ENCODE peak calls at places on chromosomes 11 and 22, in nine cellular contexts. A is lower leg skin, B is transverse colon, O is Peyer's patch, R is body of pancreas, S is A549, K is right lobe of liver, L is stomach, J is tibial nerve. F is an unnamed sample.
A peak's percentile ranks its signal among the peaks of the same experiment; 100 is the strongest.

GRCh38 chr22:29872145-29872893 is 10.7 kb upstream of the MTMR3 start:
- DNase-seq in A (no peak), B (no peak), O (no peak), R (no peak), S (no peak), K (no peak), L (no peak), J (no peak), F (no peak)

GRCh38 chr11:32586576-32587190 is 3.1 kb downstream of the EIF3M start:
- DNase-seq in A (no peak), B (no peak), O (no peak), R (no peak), S (peak; percentile 55), K (no peak), L (no peak), J (no peak), F (no peak)

GRCh38 chr11:47271961-47272661 is 2.2 kb downstream of the MADD start:
- DNase-seq in A (no peak), B (peak; percentile 60), O (peak; percentile 63), R (peak; percentile 76), S (no peak), K (no peak), L (peak; percentile 62), J (no peak), F (no peak)

GRCh38 chr11:65912840-65913239 is 6.0 kb downstream of the C11orf68 start:
- DNase-seq in A (no peak), B (no peak), O (no peak), R (no peak), S (peak; percentile 62), K (no peak), L (no peak), J (no peak), F (no peak)

GRCh38 chr11:74004694-74005615 is 3.9 kb downstream of the UCP3 start:
- DNase-seq in A (no peak), B (peak; percentile 61), O (peak; percentile 93), R (no peak), S (no peak), K (no peak), L (peak; percentile 53), J (no peak), F (no peak)

GRCh38 chr22:28268176-28268575 is 349.1 kb upstream of the PITPNB start:
- DNase-seq in A (no peak), B (no peak), O (no peak), R (no peak), S (no peak), K (no peak), L (no peak), J (peak; percentile 9), F (no peak)

GRCh38 chr11:45106006-45106405 is 40.4 kb upstream of the PRDM11 start:
- DNase-seq in A (peak; percentile 14), B (no peak), O (peak; percentile 44), R (no peak), S (no peak), K (no peak), L (no peak), J (no peak), F (no peak)

GRCh38 chr11:69948256-69949141 is 129.3 kb upstream of the FGF3 start:
- DNase-seq in A (no peak), B (peak; percentile 48), O (peak; percentile 92), R (peak; percentile 34), S (peak; percentile 85), K (no peak), L (peak; percentile 65), J (no peak), F (no peak)

GRCh38 chr22:32850591-32851517 is 49.3 kb downstream of the TIMP3 start:
- DNase-seq in A (peak; percentile 81), B (peak; percentile 63), O (peak; percentile 77), R (peak; percentile 51), S (no peak), K (peak; percentile 64), L (peak; percentile 43), J (peak; percentile 93), F (no peak)

GRCh38 chr22:37746366-37747089 is 49.7 kb downstream of the TRIOBP start:
- DNase-seq in A (no peak), B (no peak), O (no peak), R (no peak), S (no peak), K (peak; percentile 50), L (no peak), J (no peak), F (no peak)

GRCh38 chr11:12494699-12495098 is 117.3 kb downstream of the PARVA start:
- DNase-seq in A (no peak), B (no peak), O (no peak), R (no peak), S (no peak), K (no peak), L (no peak), J (no peak), F (no peak)

GRCh38 chr22:40007826-40008710 is 13.3 kb downstream of the FAM83F start:
- DNase-seq in A (no peak), B (no peak), O (no peak), R (no peak), S (no peak), K (no peak), L (no peak), J (no peak), F (no peak)

DNA sequence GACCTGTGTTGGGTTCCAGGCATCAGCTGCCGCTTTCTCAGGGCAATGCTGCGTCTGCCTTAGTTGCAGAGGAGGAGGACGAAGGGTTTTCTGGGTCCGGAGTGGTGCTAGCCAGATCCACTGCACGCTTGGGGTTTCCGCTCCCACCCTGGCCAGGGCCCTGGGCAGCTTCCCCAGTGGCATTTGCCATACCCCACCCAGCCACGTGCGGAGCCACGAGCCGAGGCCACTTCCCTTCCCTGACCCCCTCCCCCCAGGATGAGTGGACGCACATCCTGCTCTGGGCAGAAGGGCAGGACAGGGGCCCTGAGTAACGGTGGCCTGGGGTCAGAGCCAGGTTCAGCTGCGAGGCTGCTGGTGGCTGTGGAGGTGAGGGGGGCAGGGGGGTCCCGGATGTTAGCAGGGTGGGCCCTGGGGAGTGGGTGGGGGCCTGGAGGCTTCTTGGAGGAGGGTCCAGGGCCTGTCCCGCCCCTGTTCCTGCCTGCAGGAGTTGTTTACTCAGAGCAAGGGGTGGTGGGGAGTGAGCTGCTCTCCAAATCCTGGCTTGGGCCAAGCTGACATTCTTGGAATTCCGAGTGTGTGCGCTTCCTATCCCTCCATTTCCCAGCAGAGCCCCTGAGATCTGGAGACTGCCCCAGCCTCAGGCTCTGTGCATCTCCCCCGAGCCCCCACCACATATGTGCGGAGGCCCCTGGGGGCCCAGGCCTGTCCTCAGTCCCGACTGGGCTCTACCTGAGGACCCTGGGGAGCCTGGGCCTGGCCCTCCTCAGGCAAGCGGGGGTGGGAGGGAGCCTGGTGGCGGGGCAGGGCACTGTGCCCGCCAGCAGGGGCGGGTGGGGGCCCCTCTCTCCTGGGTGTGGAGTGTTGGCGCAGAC is 1.4 kb downstream of the TSPAN4 start:
- DNase-seq in A (peak; percentile 95), B (peak; percentile 83), O (peak; percentile 90), R (peak; percentile 79), S (peak; percentile 86), K (peak; percentile 96), L (peak; percentile 68), J (peak; percentile 97), F (no peak)
- TF ChIP-seq POLR2A in A (no peak), B (peak; percentile 55), O (no peak), R (peak; percentile 7), S (peak; percentile 56), K (peak; percentile 81), L (no peak), J (peak; percentile 70), F (no peak)

DNA sequence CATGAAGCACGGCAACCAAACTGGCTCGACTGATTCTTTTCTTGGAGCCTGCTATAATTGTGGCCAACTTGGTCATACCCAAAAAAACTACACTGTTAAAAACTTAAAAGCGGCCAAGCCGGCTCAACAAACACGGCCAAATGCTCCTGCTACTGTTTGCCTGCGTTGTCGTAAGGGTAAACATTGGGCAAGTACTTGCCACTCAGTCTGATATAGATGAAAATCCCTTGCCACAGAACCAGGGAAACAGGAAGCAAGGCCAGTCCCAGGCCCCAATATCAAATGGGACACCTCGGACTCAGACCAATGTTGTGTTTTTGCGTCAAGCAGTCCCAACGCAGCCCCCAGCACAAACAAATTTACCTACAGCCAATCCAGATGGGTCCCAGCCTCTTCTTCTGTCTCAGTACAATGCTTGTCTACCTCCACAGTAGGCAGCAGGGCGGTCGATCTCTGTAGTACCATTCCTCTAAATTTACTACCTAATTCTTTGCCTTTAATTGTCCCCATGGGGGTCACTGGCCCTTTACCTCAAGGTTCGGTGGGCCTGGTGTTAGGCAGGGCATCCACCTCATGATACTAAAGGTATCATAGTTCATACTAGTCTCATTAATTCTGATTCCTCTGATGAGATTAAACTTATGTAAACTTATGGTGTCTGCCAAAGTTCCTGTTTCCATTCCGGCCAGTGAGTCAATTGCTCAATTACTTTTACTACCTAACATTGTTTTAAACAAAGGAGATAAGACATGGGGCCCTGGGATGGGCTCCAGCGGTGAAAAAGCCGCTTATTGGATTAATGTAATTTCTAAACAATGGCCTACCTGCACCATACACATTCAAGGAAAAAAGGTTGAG is 3.7 kb upstream of the COMT start:
- DNase-seq in A (no peak), B (no peak), O (no peak), R (peak; percentile 61), S (no peak), K (no peak), L (peak; percentile 81), J (no peak), F (no peak)
- H3K4me3 ChIP-seq in A (no peak overlapping the region), B (no peak overlapping the region), O (no peak overlapping the region), R (no peak overlapping the region), S (no peak overlapping the region), K (no peak overlapping the region), L (no peak overlapping the region), J (no peak overlapping the region), F (no peak overlapping the region)

GRCh38 chr11:86812981-86813380 is 12.6 kb downstream of the PRSS23 start:
- DNase-seq in A (no peak), B (no peak), O (no peak), R (no peak), S (no peak), K (no peak), L (no peak), J (no peak), F (no peak)

GRCh38 chr11:86814775-86815174 is 14.4 kb downstream of the PRSS23 start:
- DNase-seq in A (no peak), B (no peak), O (no peak), R (no peak), S (no peak), K (no peak), L (no peak), J (no peak), F (no peak)

GRCh38 chr11:86809561-86809960 is 9.2 kb downstream of the PRSS23 start:
- DNase-seq in A (no peak), B (no peak), O (no peak), R (no peak), S (no peak), K (no peak), L (no peak), J (no peak), F (no peak)

GRCh38 chr11:86812322-86812670 is 12.0 kb downstream of the PRSS23 start:
- DNase-seq in A (no peak), B (no peak), O (no peak), R (peak; percentile 31), S (no peak), K (no peak), L (peak; percentile 33), J (no peak), F (no peak)

GRCh38 chr11:86811637-86812321 is 11.4 kb downstream of the PRSS23 start:
- DNase-seq in A (no peak), B (no peak), O (no peak), R (peak; percentile 63), S (peak; percentile 73), K (no peak), L (peak; percentile 55), J (no peak), F (no peak)
- TF ChIP-seq POLR2A in A (no peak), B (no peak), O (no peak), R (no peak), S (no peak), K (no peak), L (no peak), J (no peak), F (no peak)

GRCh38 chr11:58927393-58928081 is 11.8 kb upstream of the GLYATL1 start:
- DNase-seq in A (no peak), B (peak; percentile 43), O (peak; percentile 53), R (peak; percentile 78), S (no peak), K (peak; percentile 76), L (peak; percentile 56), J (no peak), F (no peak)
- H3K4me3 ChIP-seq in A (no peak overlapping the region), B (no peak overlapping the region), O (peak overlapping the region; percentile 22), R (no peak overlapping the region), S (no peak overlapping the region), K (peak overlapping the region; percentile 54), L (peak overlapping the region; percentile 29), J (no peak overlapping the region), F (no peak overlapping the region)

F was measured in esophagus squamous epithelium.